ENCODE peak calls at places on chromosomes 7 and 10, in five cellular contexts. One of them, this sample, is unnamed.

GRCh38 chr10:12975906-12976305 is 25.6 kb downstream of the CCDC3 start:
- DNase-seq in uterus: no peak
- DNase-seq in astrocyte of the cerebellum: no peak
- DNase-seq in hypothalamus: no peak
- DNase-seq in colonic mucosa: no peak
- DNase-seq in this sample: no peak

GRCh38 chr7:24652551-24652950 is 79.3 kb downstream of the PALS2 start:
- DNase-seq in uterus: no peak
- DNase-seq in astrocyte of the cerebellum: no peak
- DNase-seq in hypothalamus: no peak
- DNase-seq in colonic mucosa: no peak
- DNase-seq in this sample: no peak

GRCh38 chr10:58475322-58476277 is 37.1 kb upstream of the BICC1 start:
- DNase-seq in uterus: no peak
- DNase-seq in astrocyte of the cerebellum: peak; percentile 58
- DNase-seq in hypothalamus: no peak
- DNase-seq in colonic mucosa: no peak
- DNase-seq in this sample: no peak

GRCh38 chr10:94420516-94420915 is 18.2 kb downstream of the TBC1D12 start:
- DNase-seq in uterus: no peak
- DNase-seq in astrocyte of the cerebellum: no peak
- DNase-seq in hypothalamus: no peak
- DNase-seq in colonic mucosa: no peak
- DNase-seq in this sample: no peak

GRCh38 chr7:41152179-41152678 is 550.7 kb downstream of the INHBA start:
- DNase-seq in uterus: no peak
- DNase-seq in astrocyte of the cerebellum: no peak
- DNase-seq in hypothalamus: no peak
- DNase-seq in colonic mucosa: no peak
- DNase-seq in this sample: no peak

GRCh38 chr10:6033954-6034353 is 28.2 kb downstream of the IL2RA start:
- DNase-seq in uterus: no peak
- DNase-seq in astrocyte of the cerebellum: no peak
- DNase-seq in hypothalamus: no peak
- DNase-seq in colonic mucosa: peak; percentile 23
- DNase-seq in this sample: no peak

GRCh38 chr10:93777092-93777491 is 19.4 kb downstream of the LGI1 start:
- DNase-seq in uterus: no peak
- DNase-seq in astrocyte of the cerebellum: no peak
- DNase-seq in hypothalamus: no peak
- DNase-seq in colonic mucosa: no peak
- DNase-seq in this sample: no peak

GRCh38 chr10:4947635-4948596 is 15.3 kb upstream of the AKR1C1 start:
- DNase-seq in uterus: peak; percentile 46
- DNase-seq in astrocyte of the cerebellum: peak; percentile 66
- DNase-seq in hypothalamus: no peak
- DNase-seq in colonic mucosa: no peak
- DNase-seq in this sample: peak; percentile 58

GRCh38 chr10:75234017-75234682 is 1.6 kb downstream of the COMTD1 start:
- DNase-seq in uterus: peak; percentile 92
- DNase-seq in astrocyte of the cerebellum: peak; percentile 63
- DNase-seq in hypothalamus: peak; percentile 20
- DNase-seq in colonic mucosa: peak; percentile 99
- DNase-seq in this sample: peak; percentile 75

GRCh38 chr7:94513565-94513860 is 3.9 kb downstream of the CASD1 start:
- DNase-seq in uterus: no peak
- DNase-seq in astrocyte of the cerebellum: no peak
- DNase-seq in hypothalamus: no peak
- DNase-seq in colonic mucosa: no peak
- DNase-seq in this sample: no peak

GRCh38 chr10:4241724-4242345 is 456.8 kb upstream of the KLF6 start:
- DNase-seq in uterus: peak; percentile 54
- DNase-seq in astrocyte of the cerebellum: peak; percentile 100
- DNase-seq in hypothalamus: no peak
- DNase-seq in colonic mucosa: no peak
- DNase-seq in this sample: no peak

GRCh38 chr10:117903854-117904253 is 142.9 kb downstream of the RAB11FIP2 start:
- DNase-seq in uterus: no peak
- DNase-seq in astrocyte of the cerebellum: no peak
- DNase-seq in hypothalamus: no peak
- DNase-seq in colonic mucosa: no peak
- DNase-seq in this sample: no peak

GRCh38 chr7:112853429-112853828 is 63.2 kb upstream of the TMEM168 start:
- DNase-seq in uterus: no peak
- DNase-seq in astrocyte of the cerebellum: no peak
- DNase-seq in hypothalamus: no peak
- DNase-seq in colonic mucosa: no peak
- DNase-seq in this sample: no peak

GRCh38 chr7:1158203-1159126 is 1.5 kb downstream of the ZFAND2A start:
- DNase-seq in uterus: no peak
- DNase-seq in astrocyte of the cerebellum: no peak
- DNase-seq in hypothalamus: no peak
- DNase-seq in colonic mucosa: no peak
- DNase-seq in this sample: peak; percentile 66

GRCh38 chr7:159099711-159100231 is 44.9 kb downstream of the VIPR2 start:
- DNase-seq in uterus: no peak
- DNase-seq in astrocyte of the cerebellum: no peak
- DNase-seq in hypothalamus: no peak
- DNase-seq in colonic mucosa: no peak
- DNase-seq in this sample: no peak

GRCh38 chr7:44269417-44269816 is 56.0 kb downstream of the CAMK2B start:
- DNase-seq in uterus: no peak
- DNase-seq in astrocyte of the cerebellum: no peak
- DNase-seq in hypothalamus: no peak
- DNase-seq in colonic mucosa: no peak
- DNase-seq in this sample: no peak

GRCh38 chr10:19412531-19412930 is 363.9 kb downstream of the MALRD1 start:
- DNase-seq in uterus: no peak
- DNase-seq in astrocyte of the cerebellum: peak; percentile 5
- DNase-seq in hypothalamus: no peak
- DNase-seq in colonic mucosa: no peak
- DNase-seq in this sample: peak; percentile 20

GRCh38 chr10:30813872-30814471 is 184.4 kb upstream of the LYZL2 start:
- DNase-seq in uterus: no peak
- DNase-seq in astrocyte of the cerebellum: peak; percentile 71
- DNase-seq in hypothalamus: no peak
- DNase-seq in colonic mucosa: no peak
- DNase-seq in this sample: no peak

GRCh38 chr7:85184599-85185354 is 2.1 kb downstream of the SEMA3D start:
- DNase-seq in uterus: no peak
- DNase-seq in astrocyte of the cerebellum: no peak
- DNase-seq in hypothalamus: no peak
- DNase-seq in colonic mucosa: peak; percentile 22
- DNase-seq in this sample: no peak

GRCh38 chr7:155649588-155649987 is 5.1 kb downstream of the RBM33 start:
- DNase-seq in uterus: no peak
- DNase-seq in astrocyte of the cerebellum: no peak
- DNase-seq in hypothalamus: no peak
- DNase-seq in colonic mucosa: no peak
- DNase-seq in this sample: no peak

GRCh38 chr10:5142199-5142598 is 42.8 kb downstream of the AKR1C8 start:
- DNase-seq in uterus: no peak
- DNase-seq in astrocyte of the cerebellum: no peak
- DNase-seq in hypothalamus: no peak
- DNase-seq in colonic mucosa: no peak
- DNase-seq in this sample: no peak

GRCh38 chr10:122682522-122682921 is 17.1 kb downstream of the C10orf120 start:
- DNase-seq in uterus: no peak
- DNase-seq in astrocyte of the cerebellum: no peak
- DNase-seq in hypothalamus: no peak
- DNase-seq in colonic mucosa: no peak
- DNase-seq in this sample: no peak

GRCh38 chr10:110323503-110323902 is 18.8 kb upstream of the SMNDC1 start:
- DNase-seq in uterus: no peak
- DNase-seq in astrocyte of the cerebellum: no peak
- DNase-seq in hypothalamus: no peak
- DNase-seq in colonic mucosa: no peak
- DNase-seq in this sample: no peak

GRCh38 chr7:12888727-12889126 is 201.3 kb downstream of the ARL4A start:
- DNase-seq in uterus: no peak
- DNase-seq in astrocyte of the cerebellum: peak; percentile 61
- DNase-seq in hypothalamus: no peak
- DNase-seq in colonic mucosa: no peak
- DNase-seq in this sample: no peak

GRCh38 chr10:98376485-98376884 is 38.5 kb downstream of the PYROXD2 start:
- DNase-seq in uterus: no peak
- DNase-seq in astrocyte of the cerebellum: no peak
- DNase-seq in hypothalamus: no peak
- DNase-seq in colonic mucosa: no peak
- DNase-seq in this sample: no peak

GRCh38 chr10:34698979-34699378 is 116.1 kb downstream of the PARD3 start:
- DNase-seq in uterus: no peak
- DNase-seq in astrocyte of the cerebellum: peak; percentile 64
- DNase-seq in hypothalamus: no peak
- DNase-seq in colonic mucosa: no peak
- DNase-seq in this sample: no peak

GRCh38 chr10:8279598-8279997 is 225.1 kb downstream of the GATA3 start:
- DNase-seq in uterus: no peak
- DNase-seq in astrocyte of the cerebellum: no peak
- DNase-seq in hypothalamus: no peak
- DNase-seq in colonic mucosa: no peak
- DNase-seq in this sample: no peak

GRCh38 chr7:134693256-134693655 is 46.6 kb downstream of the BPGM start:
- DNase-seq in uterus: peak; percentile 88
- DNase-seq in astrocyte of the cerebellum: peak; percentile 82
- DNase-seq in hypothalamus: no peak
- DNase-seq in colonic mucosa: no peak
- DNase-seq in this sample: no peak

GRCh38 chr7:27640914-27641570 is 21.6 kb downstream of the HIBADH start:
- DNase-seq in uterus: no peak
- DNase-seq in astrocyte of the cerebellum: no peak
- DNase-seq in hypothalamus: no peak
- DNase-seq in colonic mucosa: no peak
- DNase-seq in this sample: no peak

GRCh38 chr7:26657139-26657753 is 207.1 kb downstream of the SKAP2 start:
- DNase-seq in uterus: no peak
- DNase-seq in astrocyte of the cerebellum: no peak
- DNase-seq in hypothalamus: no peak
- DNase-seq in colonic mucosa: no peak
- DNase-seq in this sample: no peak

GRCh38 chr7:111459757-111460280 is 102.5 kb downstream of the IMMP2L start:
- DNase-seq in uterus: no peak
- DNase-seq in astrocyte of the cerebellum: no peak
- DNase-seq in hypothalamus: no peak
- DNase-seq in colonic mucosa: no peak
- DNase-seq in this sample: no peak

GRCh38 chr7:11934766-11935165 is 102.8 kb upstream of the THSD7A start:
- DNase-seq in uterus: no peak
- DNase-seq in astrocyte of the cerebellum: no peak
- DNase-seq in hypothalamus: no peak
- DNase-seq in colonic mucosa: no peak
- DNase-seq in this sample: no peak

GRCh38 chr7:98084631-98085030 is 22.0 kb upstream of the LMTK2 start:
- DNase-seq in uterus: no peak
- DNase-seq in astrocyte of the cerebellum: no peak
- DNase-seq in hypothalamus: no peak
- DNase-seq in colonic mucosa: no peak
- DNase-seq in this sample: no peak

GRCh38 chr7:20064974-20065862 is 152.0 kb downstream of the MACC1 start:
- DNase-seq in uterus: peak; percentile 27
- DNase-seq in astrocyte of the cerebellum: peak; percentile 96
- DNase-seq in hypothalamus: no peak
- DNase-seq in colonic mucosa: no peak
- DNase-seq in this sample: no peak

GRCh38 chr10:9253121-9253520 is 1198.6 kb downstream of the GATA3 start:
- DNase-seq in uterus: no peak
- DNase-seq in astrocyte of the cerebellum: peak; percentile 36
- DNase-seq in hypothalamus: no peak
- DNase-seq in colonic mucosa: no peak
- DNase-seq in this sample: no peak

GRCh38 chr7:17523813-17524741 is 225.6 kb downstream of the AHR start:
- DNase-seq in uterus: peak; percentile 19
- DNase-seq in astrocyte of the cerebellum: peak; percentile 63
- DNase-seq in hypothalamus: no peak
- DNase-seq in colonic mucosa: peak; percentile 46
- DNase-seq in this sample: peak; percentile 28

GRCh38 chr7:29866490-29866930 is 60.2 kb downstream of the WIPF3 start:
- DNase-seq in uterus: no peak
- DNase-seq in astrocyte of the cerebellum: peak; percentile 31
- DNase-seq in hypothalamus: no peak
- DNase-seq in colonic mucosa: no peak
- DNase-seq in this sample: no peak

GRCh38 chr7:3028071-3028766 is 15.4 kb downstream of the CARD11 start:
- DNase-seq in uterus: no peak
- DNase-seq in astrocyte of the cerebellum: peak; percentile 1
- DNase-seq in hypothalamus: no peak
- DNase-seq in colonic mucosa: no peak
- DNase-seq in this sample: no peak

GRCh38 chr7:27244488-27245123 is 2.0 kb downstream of the EVX1 start:
- DNase-seq in uterus: no peak
- DNase-seq in astrocyte of the cerebellum: no peak
- DNase-seq in hypothalamus: no peak
- DNase-seq in colonic mucosa: no peak
- DNase-seq in this sample: no peak